ENCODE peak calls at places on chromosomes 1 and 21, in four cellular contexts. T is pancreas; R is CD8-positive, alpha-beta T cell; Y is fibroblast of the aortic adventitia. Q is an unnamed sample.

GRCh38 chr1:151892190-151892589 is 17.1 kb downstream of the THEM4 start:
- DNase-seq in T (no peak), R (no peak), Y (peak), Q (peak)

GRCh38 chr1:119323216-119323982 is 45.2 kb upstream of the HAO2 start:
- DNase-seq in R (no peak), Y (no peak), T (no peak), Q (no peak)

GRCh38 chr1:174433451-174433850 is 14.3 kb upstream of the GPR52 start:
- DNase-seq in R (no peak), T (no peak), Y (peak), Q (peak)

GRCh38 chr1:170044187-170044586 is 30.3 kb downstream of the KIFAP3 start:
- DNase-seq in R (no peak), Y (no peak), T (no peak), Q (no peak)

GRCh38 chr21:29233611-29234540 is 64.8 kb upstream of the BACH1 start:
- DNase-seq in R (no peak), T (no peak), Y (no peak), Q (no peak)

GRCh38 chr1:208851376-208851775 is 607.2 kb upstream of the PLXNA2 start:
- DNase-seq in T (no peak), Y (peak), R (no peak), Q (no peak)

GRCh38 chr1:111629190-111629954 is 9.8 kb downstream of the RAP1A start:
- DNase-seq in T (no peak), Y (no peak), R (no peak), Q (no peak)

GRCh38 chr1:228265167-228265566 is 57.3 kb downstream of the OBSCN start:
- DNase-seq in Y (peak), T (no peak), R (no peak), Q (peak)

GRCh38 chr1:20366766-20367602 is 76.3 kb downstream of the VWA5B1 start:
- DNase-seq in R (no peak), Y (peak), T (peak), Q (peak)

GRCh38 chr1:94863919-94864318 is 43.8 kb downstream of the SLC44A3 start:
- DNase-seq in Y (peak), T (peak), R (no peak), Q (peak)

GRCh38 chr1:50474859-50475809 is 51.9 kb upstream of the DMRTA2 start:
- DNase-seq in T (no peak), Y (peak), R (no peak), Q (no peak)

GRCh38 chr1:183417691-183418491 is at the start of gene NMNAT2:
- DNase-seq in T (no peak), Y (peak), R (no peak), Q (peak)

GRCh38 chr1:84603941-84604830 is 29.9 kb upstream of the CTBS start:
- DNase-seq in T (no peak), Y (peak), R (no peak), Q (peak)

GRCh38 chr1:12600880-12601633 is 17.0 kb downstream of the DHRS3 start:
- DNase-seq in Y (peak), R (peak), T (no peak), Q (peak)

GRCh38 chr1:12601690-12602632 is 16.0 kb downstream of the DHRS3 start:
- DNase-seq in Y (peak), R (no peak), T (no peak), Q (no peak)

GRCh38 chr1:12599657-12600056 is 18.4 kb downstream of the DHRS3 start:
- DNase-seq in T (no peak), R (no peak), Y (no peak), Q (no peak)

GRCh38 chr1:12598914-12599463 is 19.0 kb downstream of the DHRS3 start:
- DNase-seq in T (no peak), Y (no peak), R (no peak), Q (no peak)

GRCh38 chr1:12600335-12600734 is 17.7 kb downstream of the DHRS3 start:
- DNase-seq in R (no peak), Y (peak), T (peak), Q (no peak)
- TF ChIP-seq CTCF in R (no peak), Y (no peak), T (no peak), Q (no peak)

GRCh38 chr1:185314416-185314815 is 2.6 kb downstream of the IVNS1ABP start:
- DNase-seq in R (no peak), T (no peak), Y (peak), Q (no peak)
- H3K4me3 ChIP-seq in R (peak), T (no peak), Y (peak), Q (peak)

GRCh38 chr1:7287013-7287412 is 484.1 kb upstream of the VAMP3 start:
- DNase-seq in R (no peak), Y (no peak), T (no peak), Q (no peak)
- TF ChIP-seq CTCF in R (no peak), Y (no peak), T (no peak), Q (no peak)

DNA sequence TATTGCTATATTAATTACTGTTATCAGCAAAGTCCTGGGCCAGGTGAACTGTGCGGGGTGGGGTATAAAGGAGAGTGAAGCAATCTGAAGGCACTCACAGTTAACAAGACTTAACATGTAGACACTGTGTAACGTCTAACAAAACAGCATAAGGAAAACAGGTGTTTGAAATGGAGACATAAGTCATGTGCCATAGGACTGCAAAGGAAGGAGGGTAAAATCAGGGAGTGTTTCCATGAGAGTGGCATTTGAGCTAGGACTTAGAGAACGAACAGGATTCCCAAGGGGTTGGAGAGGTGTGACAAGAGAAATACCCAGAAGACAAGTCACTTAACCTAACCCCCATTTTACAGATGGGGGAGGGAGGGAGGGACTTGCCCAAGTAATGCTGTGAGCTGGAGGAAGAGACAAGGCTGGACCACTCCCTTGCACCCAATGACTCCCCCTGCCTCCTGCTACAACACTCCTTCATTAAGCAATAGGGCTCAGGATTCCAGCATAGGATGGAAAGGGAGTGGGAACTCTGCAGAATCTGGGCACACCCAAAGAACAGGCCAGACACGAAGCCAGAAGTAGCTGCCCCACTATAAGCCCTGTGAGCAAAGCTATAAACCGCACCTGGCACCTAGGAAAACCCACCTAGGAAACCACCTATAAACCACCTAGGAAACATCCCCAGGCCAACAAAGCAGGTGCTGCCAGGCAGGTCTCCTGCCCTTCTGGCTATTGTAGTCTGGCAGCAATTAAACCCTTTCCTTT is 6.6 kb downstream of the PEF1 start:
- DNase-seq in T (no peak), R (no peak), Y (peak), Q (no peak)
- H3K4me3 ChIP-seq in T (no peak), R (no peak), Y (no peak), Q (no peak)

GRCh38 chr1:19311503-19311930 is 427 bp downstream of the AKR7A2 start:
- DNase-seq in Y (no peak), R (no peak), T (no peak), Q (no peak)
- TF ChIP-seq CTCF in Y (no peak), R (no peak), T (no peak), Q (no peak)

DNA sequence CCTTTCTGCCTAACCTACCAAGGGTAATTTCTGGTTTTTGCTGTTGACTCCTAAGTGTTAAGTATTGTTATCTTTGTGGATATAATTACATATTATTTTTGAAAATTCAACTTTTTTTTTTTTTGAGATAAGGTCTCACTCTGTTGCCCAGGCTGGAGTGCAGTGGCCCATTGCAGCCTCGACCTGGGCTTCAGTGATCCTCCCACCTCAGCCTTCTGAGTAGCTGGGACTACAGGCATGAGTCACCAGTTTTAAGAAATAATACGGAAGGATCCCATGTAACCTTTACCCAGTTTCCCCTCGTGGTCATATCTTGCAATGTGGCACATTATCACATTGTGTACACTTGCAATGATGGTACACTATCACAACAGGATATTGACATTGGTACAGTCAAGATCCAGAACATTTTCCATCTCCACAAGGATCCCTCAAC is 3.1 kb downstream of the CHD1L start:
- DNase-seq in T (no peak), R (no peak), Y (no peak), Q (peak)
- H3K4me3 ChIP-seq in T (no peak), R (no peak), Y (no peak), Q (no peak)

DNA sequence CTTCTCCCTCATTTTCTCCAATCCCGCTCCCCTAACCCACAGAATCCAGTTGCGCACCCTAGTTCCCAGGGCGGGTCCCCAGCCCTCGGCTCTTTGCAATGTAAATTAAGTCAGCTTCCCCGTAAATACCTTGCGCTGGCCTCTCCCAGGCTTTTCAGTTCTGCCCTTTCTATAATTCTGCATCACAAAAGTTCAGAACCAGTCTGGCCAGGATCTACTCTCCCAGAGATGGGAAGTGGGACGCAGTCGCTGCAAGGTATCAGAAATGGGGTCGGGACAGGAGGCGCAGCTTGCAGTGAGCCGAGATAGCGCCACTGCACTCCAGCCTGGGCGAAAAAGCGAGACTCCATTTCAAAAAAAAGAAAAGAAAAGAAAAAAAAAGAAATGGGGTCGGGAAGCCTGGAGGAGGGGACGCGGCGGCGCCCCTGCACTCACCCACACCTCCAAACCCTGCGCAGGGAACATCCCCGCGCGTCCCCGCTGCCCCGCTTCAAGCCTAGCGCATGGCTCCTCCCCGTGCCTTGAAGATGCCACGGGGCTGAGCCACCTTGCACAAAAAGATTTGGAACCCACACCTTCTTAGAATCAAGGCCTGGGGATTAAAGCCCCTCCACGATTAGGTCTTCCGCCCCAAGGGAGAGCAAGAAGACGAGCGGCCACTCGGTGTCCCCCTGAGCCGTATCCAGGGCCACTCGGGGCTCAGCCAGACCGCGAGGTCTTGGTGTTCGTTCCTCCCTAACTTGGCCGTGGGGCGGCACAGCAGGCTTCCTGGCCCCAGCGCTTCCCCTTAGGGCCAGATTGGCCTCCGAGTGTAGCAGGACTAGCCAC is 27.2 kb upstream of the ITLN2 start:
- DNase-seq in T (no peak), Y (no peak), R (no peak), Q (no peak)
- TF ChIP-seq CTCF in T (no peak), Y (no peak), R (no peak), Q (no peak)

GRCh38 chr1:172322219-172323061 is 98.0 kb upstream of the C1orf105 start:
- DNase-seq in Y (peak), R (no peak), T (peak), Q (peak)
- H3K4me3 ChIP-seq in Y (peak), R (no peak), T (no peak), Q (peak)